ENCODE peak calls at places on chromosomes 4 and X, in five cellular contexts. H, U, D, W and A are unnamed samples.

GRCh38 chr4:37279121-37279520 is 34.6 kb downstream of the NWD2 start:
- DNase-seq in H (no peak), W (no peak), U (no peak), D (no peak), A (no peak)

GRCh38 chr4:158778065-158778711 is 9.4 kb downstream of the FNIP2 start:
- DNase-seq in W (no peak), D (no peak), H (no peak), U (no peak), A (no peak)

GRCh38 chr4:140653718-140654515 is 85.2 kb upstream of the UCP1 start:
- DNase-seq in U (no peak), H (no peak), D (peak), W (no peak), A (no peak)

GRCh38 chrX:119990995-119991787 is 47.6 kb upstream of the NKAP start:
- DNase-seq in H (no peak), D (peak), W (no peak), U (peak), A (no peak)

GRCh38 chr4:152536545-152537182 is 772 bp upstream of the FBXW7 start:
- DNase-seq in W (no peak), H (no peak), D (peak), U (no peak), A (no peak)

GRCh38 chrX:133254666-133255065 is 36.5 kb upstream of the TFDP3 start:
- DNase-seq in D (no peak), U (no peak), W (no peak), H (peak), A (no peak)

GRCh38 chr4:29717658-29718057 is 1002.5 kb upstream of the PCDH7 start:
- DNase-seq in W (no peak), U (no peak), D (peak), H (peak), A (no peak)

GRCh38 chrX:41616935-41617334 is 71.8 kb upstream of the GPR34 start:
- DNase-seq in H (no peak), U (no peak), W (no peak), D (no peak), A (no peak)

GRCh38 chrX:118665204-118665603 is 62.2 kb upstream of the IL13RA1 start:
- DNase-seq in U (no peak), H (no peak), D (no peak), W (no peak), A (no peak)

GRCh38 chrX:31609130-31609529 is 537.3 kb upstream of the FTHL17 start:
- DNase-seq in U (no peak), H (peak), D (peak), W (no peak), A (no peak)

GRCh38 chr4:145679991-145680455 is at the start of gene C4orf51:
- DNase-seq in D (peak), H (peak), U (peak), W (no peak), A (no peak)

GRCh38 chr4:188113156-188113555 is 3.8 kb upstream of the TRIML2 start:
- DNase-seq in U (no peak), D (no peak), W (no peak), H (peak), A (no peak)

GRCh38 chr4:76589872-76590846 is 155.1 kb downstream of the SHROOM3 start:
- DNase-seq in D (peak), U (no peak), H (peak), W (no peak), A (no peak)

GRCh38 chrX:114097866-114098265 is 486.0 kb upstream of the HTR2C start:
- DNase-seq in H (no peak), W (no peak), U (no peak), D (no peak), A (no peak)